ENCODE peak calls at places on chromosome 2, in five cellular contexts. C is IMR-90, O is A549, A is NB4, M is uterus. Y is an unnamed sample.
A peak's percentile ranks its signal among the peaks of the same experiment; 100 is the strongest.

GRCh38 chr2:134348239-134348638 is 94.4 kb downstream of the MGAT5 start:
- DNase-seq in O (no peak), C (peak; percentile 57), M (no peak), A (no peak), Y (no peak)

GRCh38 chr2:1593371-1594205 is 150.7 kb downstream of the PXDN start:
- DNase-seq in C (peak; percentile 89), A (no peak), M (no peak), O (peak; percentile 28), Y (no peak)

GRCh38 chr2:1681017-1681318 is 63.3 kb downstream of the PXDN start:
- DNase-seq in A (no peak), C (no peak), M (no peak), O (no peak), Y (no peak)

GRCh38 chr2:62527478-62528210 is 21.6 kb upstream of the TMEM17 start:
- DNase-seq in C (no peak), M (no peak), A (no peak), O (no peak), Y (no peak)

GRCh38 chr2:63790913-63791312 is 50.8 kb upstream of the UGP2 start:
- DNase-seq in A (no peak), C (peak; percentile 91), M (peak; percentile 26), O (peak; percentile 10), Y (no peak)

GRCh38 chr2:207939342-207940108 is 85.8 kb downstream of the PLEKHM3 start:
- DNase-seq in M (no peak), O (no peak), A (no peak), C (no peak), Y (no peak)

GRCh38 chr2:37355735-37356134 is 11.3 kb downstream of the QPCT start:
- DNase-seq in M (no peak), C (no peak), O (no peak), A (no peak), Y (no peak)

GRCh38 chr2:85954918-85955420 is 66.2 kb upstream of the ST3GAL5 start:
- DNase-seq in O (no peak), M (no peak), C (no peak), A (no peak), Y (no peak)

GRCh38 chr2:242069018-242069417 is 199.5 kb downstream of the RTP5 start:
- DNase-seq in M (no peak), A (no peak), O (no peak), C (no peak), Y (no peak)

GRCh38 chr2:128236491-128237035 is 82.1 kb downstream of the HS6ST1 start:
- DNase-seq in C (peak; percentile 94), O (no peak), A (no peak), M (no peak), Y (no peak)

GRCh38 chr2:238123991-238124470 is 14.4 kb upstream of the KLHL30 start:
- DNase-seq in A (no peak), M (no peak), C (no peak), O (no peak), Y (no peak)

GRCh38 chr2:105038383-105039061 is 653 bp downstream of the MRPS9 start:
- DNase-seq in O (peak; percentile 2), C (peak; percentile 1), A (peak; percentile 19), M (peak; percentile 19), Y (no peak)

GRCh38 chr2:237178396-237178795 is 92.7 kb downstream of the COPS8 start:
- DNase-seq in M (no peak), O (no peak), C (peak; percentile 100), A (no peak), Y (no peak)

GRCh38 chr2:58834404-58834803 is 593.3 kb upstream of the FANCL start:
- DNase-seq in O (no peak), M (no peak), C (peak; percentile 28), A (peak; percentile 30), Y (no peak)

GRCh38 chr2:37679072-37679695 is 7.7 kb upstream of the CDC42EP3 start:
- DNase-seq in A (no peak), O (no peak), M (no peak), C (no peak), Y (no peak)

GRCh38 chr2:172106128-172106961 is 3.6 kb upstream of the DLX2 start:
- DNase-seq in M (no peak), C (peak; percentile 43), O (peak; percentile 82), A (peak; percentile 66), Y (no peak)

GRCh38 chr2:172745636-172746035 is 10.0 kb downstream of the RAPGEF4 start:
- DNase-seq in M (no peak), C (peak; percentile 85), A (no peak), O (no peak), Y (no peak)

GRCh38 chr2:189834059-189834458 is 49.8 kb downstream of the PMS1 start:
- DNase-seq in M (no peak), O (no peak), C (no peak), A (no peak), Y (no peak)

GRCh38 chr2:170798996-170799395 is 17.7 kb upstream of the GAD1 start:
- DNase-seq in C (no peak), M (no peak), O (no peak), A (no peak), Y (no peak)

GRCh38 chr2:122433123-122433754 is 677.8 kb downstream of the TSN start:
- DNase-seq in O (no peak), A (no peak), M (no peak), C (no peak), Y (no peak)

GRCh38 chr2:217939220-217939619 is 63.6 kb downstream of the TNS1 start:
- DNase-seq in A (no peak), O (no peak), C (no peak), M (no peak), Y (no peak)

GRCh38 chr2:26630669-26631360 is 10.4 kb downstream of the CIB4 start:
- DNase-seq in O (peak; percentile 64), C (peak; percentile 27), M (no peak), A (no peak), Y (no peak)

GRCh38 chr2:191666733-191667132 is 11.2 kb upstream of the NABP1 start:
- DNase-seq in O (no peak), M (no peak), C (peak; percentile 85), A (peak; percentile 76), Y (no peak)

GRCh38 chr2:45904267-45904921 is 252.9 kb downstream of the PRKCE start:
- DNase-seq in C (no peak), M (no peak), O (no peak), A (no peak), Y (no peak)

GRCh38 chr2:190860985-190861721 is 19.5 kb upstream of the GLS start:
- DNase-seq in O (no peak), A (no peak), M (no peak), C (peak; percentile 73), Y (no peak)

GRCh38 chr2:241942416-241943208 is 73.1 kb downstream of the RTP5 start:
- DNase-seq in M (peak; percentile 10), C (no peak), O (no peak), A (no peak), Y (no peak)

GRCh38 chr2:170845343-170845742 is 28.7 kb downstream of the GAD1 start:
- DNase-seq in M (no peak), O (no peak), A (peak; percentile 45), C (no peak), Y (no peak)

GRCh38 chr2:33672389-33672788 is 73.3 kb upstream of the FAM98A start:
- DNase-seq in C (no peak), A (no peak), M (no peak), O (no peak), Y (no peak)

GRCh38 chr2:7792031-7792651 is 874.9 kb downstream of the RNF144A start:
- DNase-seq in O (no peak), A (no peak), M (no peak), C (no peak), Y (no peak)

GRCh38 chr2:135050684-135051083 is 1.4 kb upstream of the RAB3GAP1 start:
- DNase-seq in C (no peak), M (no peak), A (no peak), O (no peak), Y (no peak)

GRCh38 chr2:37798315-37799005 is 126.6 kb upstream of the RMDN2 start:
- DNase-seq in O (no peak), M (no peak), C (peak; percentile 35), A (peak; percentile 81), Y (no peak)

DNA sequence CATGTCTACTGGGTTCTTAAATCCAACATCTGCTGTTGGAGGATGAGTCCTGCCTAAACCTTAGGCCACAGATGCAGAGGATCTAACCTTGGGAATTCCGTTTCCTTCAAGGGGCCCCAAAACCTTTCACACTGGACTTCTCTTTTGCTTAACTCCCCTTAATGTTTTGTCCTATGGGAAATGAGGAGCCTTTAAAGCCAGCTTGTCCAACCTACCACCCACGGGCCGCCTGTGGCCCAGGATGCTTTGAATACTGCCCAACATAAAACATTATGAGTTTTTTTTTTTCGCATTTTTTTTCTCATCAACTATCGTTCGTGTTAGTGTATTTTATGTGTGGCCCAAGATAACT is 157.2 kb upstream of the SLC1A4 start:
- DNase-seq in C (no peak), O (no peak), M (no peak), A (no peak), Y (no peak)
- TF ChIP-seq CTCF in C (no peak), O (peak; percentile 27), M (no peak), A (no peak), Y (no peak)

GRCh38 chr2:69309336-69310048 is 77.5 kb downstream of the GFPT1 start:
- DNase-seq in O (no peak), M (peak; percentile 72), A (no peak), C (peak; percentile 64), Y (no peak)
- TF ChIP-seq POLR2A in O (no peak), M (no peak), A (no peak), C (no peak), Y (no peak)

DNA sequence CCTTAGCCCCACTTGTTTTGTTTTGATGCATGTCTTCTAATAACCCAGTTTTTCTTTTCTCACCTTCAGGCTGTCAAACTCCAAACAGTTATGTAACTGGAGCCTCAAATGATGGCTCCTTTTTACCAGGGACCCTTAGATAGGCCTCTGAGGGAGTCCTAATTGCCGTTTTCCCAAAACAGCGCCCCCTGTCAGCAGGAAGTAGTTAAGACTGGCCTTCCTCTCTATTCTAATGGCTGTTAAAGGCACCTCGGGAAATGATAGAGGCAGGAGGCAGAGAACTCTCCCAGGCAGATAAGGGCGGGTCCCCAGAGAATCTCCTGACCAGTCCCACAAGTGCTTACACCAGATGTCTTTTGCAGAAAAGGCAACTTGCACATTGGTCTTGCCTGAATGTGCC is 123.2 kb downstream of the KCNS3 start:
- DNase-seq in A (no peak), O (no peak), M (no peak), C (no peak), Y (no peak)
- TF ChIP-seq CTCF in A (peak; percentile 2), O (no peak), M (no peak), C (no peak), Y (no peak)

GRCh38 chr2:221420245-221420644 is 151.9 kb downstream of the EPHA4 start:
- DNase-seq in C (no peak), M (no peak), A (no peak), O (no peak), Y (no peak)
- TF ChIP-seq POLR2A in C (no peak), M (no peak), A (no peak), O (no peak), Y (no peak)

GRCh38 chr2:11118761-11119160 is 36.5 kb upstream of the SLC66A3 start:
- DNase-seq in M (no peak), O (no peak), A (no peak), C (peak; percentile 41), Y (no peak)

GRCh38 chr2:11121823-11122155 is 33.5 kb upstream of the SLC66A3 start:
- DNase-seq in O (no peak), A (no peak), C (no peak), M (no peak), Y (no peak)

GRCh38 chr2:11122380-11122779 is 32.9 kb upstream of the SLC66A3 start:
- DNase-seq in O (no peak), M (no peak), C (peak; percentile 30), A (peak; percentile 43), Y (no peak)

GRCh38 chr2:11123001-11123809 is 32.1 kb upstream of the SLC66A3 start:
- DNase-seq in C (no peak), O (no peak), M (no peak), A (no peak), Y (no peak)

GRCh38 chr2:11121099-11121822 is 34.0 kb upstream of the SLC66A3 start:
- DNase-seq in O (no peak), C (peak; percentile 31), M (no peak), A (peak; percentile 72), Y (no peak)
- TF ChIP-seq CTCF in O (no peak), C (no peak), M (no peak), A (no peak), Y (no peak)

Y was measured in tibial nerve.